ENCODE peak calls at places on chromosomes 5 and 9, in six cellular contexts. One of them, this sample, is unnamed.

GRCh38 chr5:174750720-174751119 is 26.3 kb downstream of the MSX2 start:
- DNase-seq in HepG2: no peak
- DNase-seq in GM12891: no peak
- DNase-seq in H1: no peak
- DNase-seq in GM12878: no peak
- DNase-seq in K562: no peak
- DNase-seq in this sample: no peak

GRCh38 chr5:95727764-95728191 is 3.4 kb upstream of the RHOBTB3 start:
- DNase-seq in H1: no peak
- DNase-seq in HepG2: peak; percentile 18
- DNase-seq in K562: no peak
- DNase-seq in GM12878: peak; percentile 71
- DNase-seq in GM12891: no peak
- DNase-seq in this sample: no peak

GRCh38 chr9:132555528-132555927 is 26.9 kb upstream of the BARHL1 start:
- DNase-seq in GM12878: no peak
- DNase-seq in H1: no peak
- DNase-seq in K562: no peak
- DNase-seq in GM12891: no peak
- DNase-seq in HepG2: no peak
- DNase-seq in this sample: no peak

GRCh38 chr5:72246954-72247442 is 73.0 kb downstream of the MRPS27 start:
- DNase-seq in GM12878: no peak
- DNase-seq in GM12891: no peak
- DNase-seq in K562: no peak
- DNase-seq in HepG2: no peak
- DNase-seq in H1: no peak
- DNase-seq in this sample: no peak

GRCh38 chr5:158769702-158770101 is 330.0 kb downstream of the EBF1 start:
- DNase-seq in K562: no peak
- DNase-seq in HepG2: no peak
- DNase-seq in H1: no peak
- DNase-seq in GM12878: no peak
- DNase-seq in GM12891: no peak
- DNase-seq in this sample: no peak

GRCh38 chr9:128819716-128820664 is 1.7 kb downstream of the ENDOG start:
- DNase-seq in GM12891: no peak
- DNase-seq in HepG2: no peak
- DNase-seq in H1: no peak
- DNase-seq in GM12878: no peak
- DNase-seq in K562: no peak
- DNase-seq in this sample: no peak

GRCh38 chr5:116137544-116138378 is 52.9 kb downstream of the COMMD10 start:
- DNase-seq in HepG2: peak; percentile 46
- DNase-seq in GM12891: no peak
- DNase-seq in K562: peak; percentile 15
- DNase-seq in H1: no peak
- DNase-seq in GM12878: peak; percentile 12
- DNase-seq in this sample: no peak

GRCh38 chr5:141338538-141339306 is at the start of gene PCDHGA2:
- DNase-seq in H1: no peak
- DNase-seq in GM12878: no peak
- DNase-seq in HepG2: peak; percentile 18
- DNase-seq in K562: peak; percentile 57
- DNase-seq in GM12891: no peak
- DNase-seq in this sample: no peak

GRCh38 chr5:83740741-83741140 is 20.1 kb upstream of the HAPLN1 start:
- DNase-seq in K562: no peak
- DNase-seq in H1: no peak
- DNase-seq in GM12891: no peak
- DNase-seq in GM12878: peak; percentile 8
- DNase-seq in HepG2: no peak
- DNase-seq in this sample: no peak

GRCh38 chr5:143966280-143966679 is 154.3 kb downstream of the HMHB1 start:
- DNase-seq in H1: no peak
- DNase-seq in HepG2: no peak
- DNase-seq in K562: no peak
- DNase-seq in GM12891: no peak
- DNase-seq in GM12878: no peak
- DNase-seq in this sample: no peak
- TF ChIP-seq POLR2A in H1: no peak
- TF ChIP-seq POLR2A in HepG2: no peak
- TF ChIP-seq POLR2A in K562: no peak
- TF ChIP-seq POLR2A in GM12891: no peak
- TF ChIP-seq POLR2A in GM12878: no peak
- TF ChIP-seq POLR2A in this sample: no peak

GRCh38 chr9:33185406-33185805 is 18.3 kb upstream of the B4GALT1 start:
- DNase-seq in GM12878: no peak
- DNase-seq in GM12891: no peak
- DNase-seq in K562: no peak
- DNase-seq in HepG2: no peak
- DNase-seq in H1: no peak
- DNase-seq in this sample: no peak

GRCh38 chr9:33189331-33189731 is 22.2 kb upstream of the B4GALT1 start:
- DNase-seq in GM12891: no peak
- DNase-seq in K562: no peak
- DNase-seq in H1: no peak
- DNase-seq in GM12878: no peak
- DNase-seq in HepG2: no peak
- DNase-seq in this sample: no peak

GRCh38 chr9:33186457-33187168 is 19.5 kb upstream of the B4GALT1 start:
- DNase-seq in H1: no peak
- DNase-seq in GM12891: no peak
- DNase-seq in GM12878: no peak
- DNase-seq in K562: no peak
- DNase-seq in HepG2: no peak
- DNase-seq in this sample: no peak

GRCh38 chr9:33185858-33186257 is 18.7 kb upstream of the B4GALT1 start:
- DNase-seq in GM12891: no peak
- DNase-seq in GM12878: no peak
- DNase-seq in HepG2: no peak
- DNase-seq in K562: no peak
- DNase-seq in H1: no peak
- DNase-seq in this sample: no peak

GRCh38 chr9:33187519-33188218 is 20.5 kb upstream of the B4GALT1 start:
- DNase-seq in GM12878: no peak
- DNase-seq in H1: no peak
- DNase-seq in HepG2: no peak
- DNase-seq in K562: no peak
- DNase-seq in GM12891: no peak
- DNase-seq in this sample: no peak
- TF ChIP-seq POLR2AphosphoS5 in GM12878: no peak
- TF ChIP-seq POLR2AphosphoS5 in H1: no peak
- TF ChIP-seq POLR2AphosphoS5 in HepG2: no peak
- TF ChIP-seq POLR2AphosphoS5 in K562: no peak
- TF ChIP-seq POLR2AphosphoS5 in GM12891: no peak
- TF ChIP-seq POLR2AphosphoS5 in this sample: no peak

GRCh38 chr5:142422426-142422825 is 97.6 kb upstream of the SPRY4 start:
- DNase-seq in GM12878: no peak
- DNase-seq in GM12891: no peak
- DNase-seq in K562: no peak
- DNase-seq in H1: no peak
- DNase-seq in HepG2: no peak
- DNase-seq in this sample: no peak
- TF ChIP-seq TAF1 in GM12878: no peak
- TF ChIP-seq TAF1 in GM12891: no peak
- TF ChIP-seq TAF1 in K562: no peak
- TF ChIP-seq TAF1 in H1: no peak
- TF ChIP-seq TAF1 in HepG2: no peak
- TF ChIP-seq TAF1 in this sample: no peak

GRCh38 chr9:94030318-94031179 is 53.7 kb upstream of the PTPDC1 start:
- DNase-seq in K562: peak; percentile 94
- DNase-seq in HepG2: peak; percentile 77
- DNase-seq in H1: peak; percentile 43
- DNase-seq in GM12878: peak; percentile 26
- DNase-seq in GM12891: peak; percentile 71
- DNase-seq in this sample: peak; percentile 82
- TF ChIP-seq POLR2A in K562: peak; percentile 94
- TF ChIP-seq POLR2A in HepG2: peak; percentile 92
- TF ChIP-seq POLR2A in H1: peak; percentile 82
- TF ChIP-seq POLR2A in GM12878: peak; percentile 95
- TF ChIP-seq POLR2A in GM12891: peak; percentile 50
- TF ChIP-seq POLR2A in this sample: peak; percentile 77